ENCODE peak calls at places on chromosomes 11 and 22, in six cellular contexts. U, A, E, C, W and M are unnamed samples.

GRCh38 chr11:41309716-41310115 is 149.7 kb downstream of the LRRC4C start:
- DNase-seq in E (no peak), U (no peak), C (no peak), W (no peak), A (peak; percentile 16), M (no peak)

GRCh38 chr11:66047541-66048365 is 1.2 kb downstream of the GAL3ST3 start:
- DNase-seq in C (no peak), U (no peak), A (no peak), W (no peak), E (no peak), M (no peak)

GRCh38 chr22:37244114-37244921 is at the start of gene RAC2:
- DNase-seq in W (peak; percentile 89), A (peak; percentile 76), E (peak; percentile 82), C (peak; percentile 92), U (peak; percentile 97), M (peak; percentile 82)

GRCh38 chr11:18011633-18012313 is 1.1 kb downstream of the SERGEF start:
- DNase-seq in U (no peak), C (no peak), E (peak; percentile 0), W (no peak), A (no peak), M (peak; percentile 48)

GRCh38 chr11:35516361-35516760 is 9.1 kb downstream of the PAMR1 start:
- DNase-seq in A (no peak), C (no peak), E (no peak), W (no peak), U (no peak), M (no peak)

GRCh38 chr11:10993186-10993585 is 135.3 kb upstream of the ZBED5 start:
- DNase-seq in W (no peak), E (no peak), U (no peak), A (no peak), C (no peak), M (no peak)

GRCh38 chr11:79026803-79027445 is 413.9 kb downstream of the TENM4 start:
- DNase-seq in C (no peak), E (peak; percentile 9), U (no peak), A (no peak), W (no peak), M (no peak)

GRCh38 chr11:122723576-122723975 is 68.1 kb downstream of the UBASH3B start:
- DNase-seq in A (no peak), U (peak; percentile 69), W (no peak), E (no peak), C (no peak), M (no peak)

GRCh38 chr11:112024178-112024777 is 930 bp upstream of the DLAT start:
- DNase-seq in C (no peak), W (peak; percentile 78), E (no peak), U (no peak), A (peak; percentile 15), M (no peak)

GRCh38 chr22:26545827-26546226 is 33.6 kb upstream of the TFIP11 start:
- DNase-seq in E (no peak), W (no peak), A (no peak), C (no peak), U (no peak), M (no peak)

GRCh38 chr11:84817998-84818397 is 809.1 kb downstream of the DLG2 start:
- DNase-seq in W (no peak), A (no peak), E (no peak), U (no peak), C (no peak), M (no peak)

GRCh38 chr11:96267001-96267489 is 76.0 kb downstream of the MAML2 start:
- DNase-seq in C (no peak), A (no peak), E (no peak), W (no peak), U (no peak), M (no peak)

GRCh38 chr11:60634151-60634550 is 65.3 kb upstream of the MS4A8 start:
- DNase-seq in U (peak; percentile 13), E (no peak), C (no peak), A (peak; percentile 69), W (no peak), M (peak; percentile 83)

GRCh38 chr22:45863981-45864751 is 112.8 kb downstream of the WNT7B start:
- DNase-seq in A (peak; percentile 79), E (peak; percentile 61), W (peak; percentile 52), U (peak; percentile 87), C (peak; percentile 58), M (peak; percentile 95)

GRCh38 chr11:69385832-69386415 is 92.0 kb downstream of the MYEOV start:
- DNase-seq in E (no peak), U (no peak), C (peak; percentile 0), W (no peak), A (no peak), M (peak; percentile 24)

GRCh38 chr11:44112083-44112865 is 16.8 kb downstream of the EXT2 start:
- DNase-seq in C (no peak), A (no peak), W (no peak), U (no peak), E (peak; percentile 59), M (no peak)

GRCh38 chr11:74388678-74389327 is 9.4 kb downstream of the PGM2L1 start:
- DNase-seq in C (peak; percentile 58), W (peak; percentile 72), U (peak; percentile 78), A (peak; percentile 37), E (peak; percentile 66), M (peak; percentile 83)

GRCh38 chr22:32567544-32567943 is 92.9 kb downstream of the FBXO7 start:
- DNase-seq in C (no peak), U (no peak), E (no peak), A (no peak), W (no peak), M (no peak)

GRCh38 chr11:86869966-86870570 is 69.7 kb downstream of the PRSS23 start:
- DNase-seq in E (peak; percentile 78), A (peak; percentile 85), U (peak; percentile 65), W (peak; percentile 5), C (peak; percentile 44), M (peak; percentile 83)

GRCh38 chr11:66985508-66986177 is 10.5 kb downstream of the C11orf86 start:
- DNase-seq in E (no peak), U (no peak), A (no peak), C (no peak), W (no peak), M (no peak)

GRCh38 chr11:14029971-14030531 is 67.5 kb downstream of the SPON1 start:
- DNase-seq in W (no peak), C (peak; percentile 50), A (peak; percentile 29), U (no peak), E (peak; percentile 91), M (peak; percentile 41)

GRCh38 chr11:25927391-25927790 is 404.5 kb upstream of the ANO3 start:
- DNase-seq in W (no peak), E (peak; percentile 3), C (no peak), U (no peak), A (no peak), M (no peak)

GRCh38 chr11:1150769-1151365 is 6.9 kb upstream of the MUC5AC start:
- DNase-seq in C (peak; percentile 11), U (no peak), A (no peak), E (peak; percentile 82), W (no peak), M (no peak)

GRCh38 chr22:28014141-28015055 is 95.3 kb upstream of the PITPNB start:
- DNase-seq in E (no peak), U (no peak), A (no peak), C (no peak), W (no peak), M (no peak)

GRCh38 chr11:17389957-17390649 is 1.6 kb upstream of the KCNJ11 start:
- DNase-seq in E (no peak), U (no peak), W (no peak), A (no peak), C (no peak), M (no peak)

GRCh38 chr11:18727499-18728236 is 1.7 kb upstream of the IGSF22 start:
- DNase-seq in W (no peak), E (peak; percentile 34), U (peak; percentile 65), A (peak; percentile 83), C (peak; percentile 39), M (peak; percentile 93)

GRCh38 chr11:33542921-33543320 is 157.7 kb downstream of the C11orf91 start:
- DNase-seq in A (peak; percentile 86), W (no peak), E (peak; percentile 69), C (peak; percentile 44), U (peak; percentile 57), M (peak; percentile 91)

GRCh38 chr22:38136607-38137006 is 26.1 kb upstream of the BAIAP2L2 start:
- DNase-seq in A (no peak), W (no peak), C (no peak), U (no peak), E (peak; percentile 17), M (no peak)

GRCh38 chr22:38513063-38513462 is 7.0 kb upstream of the DDX17 start:
- DNase-seq in C (peak; percentile 28), U (peak; percentile 42), E (no peak), A (peak; percentile 57), W (peak; percentile 19), M (peak; percentile 85)

GRCh38 chr11:103464420-103464819 is 355.2 kb downstream of the DYNC2H1 start:
- DNase-seq in A (no peak), E (no peak), W (no peak), C (no peak), U (no peak), M (no peak)

GRCh38 chr22:46098525-46099475 is 51.5 kb upstream of the PPARA start:
- DNase-seq in U (no peak), C (no peak), A (no peak), W (no peak), E (no peak), M (no peak)

GRCh38 chr11:66112640-66113098 is 42.6 kb downstream of the PACS1 start:
- DNase-seq in A (no peak), E (peak; percentile 84), U (no peak), W (no peak), C (peak; percentile 34), M (no peak)

GRCh38 chr22:37157516-37158289 is 8.0 kb upstream of the IL2RB start:
- DNase-seq in A (no peak), C (no peak), W (no peak), U (no peak), E (no peak), M (no peak)

GRCh38 chr11:83195176-83195531 is 1.6 kb downstream of the ANKRD42 start:
- DNase-seq in A (no peak), W (peak; percentile 40), U (no peak), E (no peak), C (no peak), M (no peak)

GRCh38 chr11:76119032-76119431 is 87.3 kb downstream of the WNT11 start:
- DNase-seq in E (no peak), W (no peak), C (no peak), A (no peak), U (no peak), M (no peak)